ENCODE peak calls at places on chromosome 1, in eight cellular contexts. R, L, M, N, Q, U, W and C are unnamed samples.

GRCh38 chr1:11355594-11356467 is 82.8 kb downstream of the UBIAD1 start:
- DNase-seq in R (no peak), L (no peak), M (no peak), N (no peak), Q (no peak), U (no peak), W (no peak), C (no peak)

GRCh38 chr1:168180148-168180524 is 1.4 kb downstream of the TIPRL start:
- DNase-seq in R (no peak), L (no peak), M (no peak), N (no peak), Q (no peak), U (no peak), W (no peak), C (no peak)

GRCh38 chr1:14881775-14882672 is 271.5 kb upstream of the TMEM51 start:
- DNase-seq in R (peak; percentile 47), L (no peak), M (no peak), N (no peak), Q (no peak), U (no peak), W (no peak), C (no peak)

GRCh38 chr1:12344611-12345299 is 114.9 kb downstream of the VPS13D start:
- DNase-seq in R (no peak), L (no peak), M (no peak), N (no peak), Q (peak; percentile 60), U (peak; percentile 60), W (no peak), C (no peak)

GRCh38 chr1:31834501-31834900 is 18.7 kb upstream of the SPOCD1 start:
- DNase-seq in R (no peak), L (no peak), M (no peak), N (no peak), Q (no peak), U (no peak), W (no peak), C (no peak)

GRCh38 chr1:38131024-38131585 is 84.5 kb upstream of the POU3F1 start:
- DNase-seq in R (peak; percentile 50), L (no peak), M (no peak), N (peak; percentile 18), Q (no peak), U (no peak), W (no peak), C (no peak)

GRCh38 chr1:7705048-7705907 is 65.8 kb upstream of the VAMP3 start:
- DNase-seq in R (no peak), L (no peak), M (peak; percentile 30), N (no peak), Q (no peak), U (peak; percentile 59), W (no peak), C (no peak)

GRCh38 chr1:115314765-115315164 is 23.3 kb downstream of the NGF start:
- DNase-seq in R (peak; percentile 98), L (no peak), M (no peak), N (peak; percentile 68), Q (no peak), U (no peak), W (peak; percentile 61), C (no peak)

GRCh38 chr1:109267743-109268300 is 15.1 kb downstream of the PSRC1 start:
- DNase-seq in R (peak; percentile 73), L (no peak), M (no peak), N (no peak), Q (no peak), U (no peak), W (no peak), C (peak; percentile 70)

GRCh38 chr1:234613992-234614584 is 4.1 kb upstream of the IRF2BP2 start:
- DNase-seq in R (peak; percentile 62), L (no peak), M (no peak), N (peak; percentile 43), Q (no peak), U (no peak), W (no peak), C (no peak)

GRCh38 chr1:45669859-45670655 is 16.3 kb downstream of the GPBP1L1 start:
- DNase-seq in R (peak; percentile 28), L (no peak), M (no peak), N (peak; percentile 41), Q (no peak), U (no peak), W (no peak), C (no peak)

GRCh38 chr1:231844986-231845502 is 218.5 kb downstream of the DISC1 start:
- DNase-seq in R (peak; percentile 64), L (no peak), M (no peak), N (no peak), Q (no peak), U (peak; percentile 69), W (peak; percentile 44), C (no peak)

GRCh38 chr1:19926296-19927129 is 3.1 kb upstream of the PLA2G2E start:
- DNase-seq in R (peak; percentile 16), L (no peak), M (no peak), N (no peak), Q (no peak), U (no peak), W (no peak), C (no peak)

GRCh38 chr1:207791290-207791689 is 39.4 kb downstream of the CD46 start:
- DNase-seq in R (no peak), L (no peak), M (no peak), N (no peak), Q (no peak), U (no peak), W (no peak), C (no peak)

GRCh38 chr1:8342325-8342724 is 24.4 kb downstream of the SLC45A1 start:
- DNase-seq in R (peak; percentile 53), L (no peak), M (no peak), N (peak; percentile 16), Q (no peak), U (no peak), W (peak; percentile 18), C (no peak)

GRCh38 chr1:11887666-11888007 is 28.9 kb upstream of the NPPB start:
- DNase-seq in R (no peak), L (no peak), M (no peak), N (no peak), Q (no peak), U (no peak), W (no peak), C (no peak)

GRCh38 chr1:18907021-18907913 is 4.9 kb upstream of the ALDH4A1 start:
- DNase-seq in R (no peak), L (no peak), M (no peak), N (peak; percentile 87), Q (peak; percentile 77), U (peak; percentile 87), W (no peak), C (no peak)

GRCh38 chr1:59057211-59057694 is 239.6 kb upstream of the FGGY start:
- DNase-seq in R (peak; percentile 50), L (no peak), M (peak; percentile 55), N (peak; percentile 99), Q (peak; percentile 88), U (peak; percentile 75), W (peak; percentile 88), C (no peak)

GRCh38 chr1:226006686-226007085 is 7.5 kb upstream of the SDE2 start:
- DNase-seq in R (no peak), L (no peak), M (no peak), N (no peak), Q (no peak), U (no peak), W (no peak), C (no peak)

GRCh38 chr1:156505679-156506298 is 5.2 kb upstream of the MEF2D start:
- DNase-seq in R (no peak), L (no peak), M (no peak), N (no peak), Q (no peak), U (no peak), W (no peak), C (no peak)

GRCh38 chr1:68600049-68600661 is 103.3 kb upstream of the DEPDC1 start:
- DNase-seq in R (peak; percentile 1), L (no peak), M (no peak), N (peak; percentile 4), Q (no peak), U (no peak), W (no peak), C (no peak)

GRCh38 chr1:239044829-239045228 is 341.5 kb upstream of the CHRM3 start:
- DNase-seq in R (no peak), L (no peak), M (no peak), N (no peak), Q (no peak), U (no peak), W (no peak), C (no peak)

GRCh38 chr1:70863256-70863655 is 184.4 kb downstream of the PTGER3 start:
- DNase-seq in R (no peak), L (no peak), M (no peak), N (peak; percentile 45), Q (no peak), U (no peak), W (no peak), C (no peak)

GRCh38 chr1:169368406-169368769 is 393 bp downstream of the BLZF1 start:
- DNase-seq in R (peak; percentile 23), L (no peak), M (no peak), N (peak; percentile 57), Q (no peak), U (no peak), W (no peak), C (no peak)

GRCh38 chr1:33146038-33146437 is 35.8 kb downstream of the TRIM62 start:
- DNase-seq in R (no peak), L (no peak), M (no peak), N (no peak), Q (no peak), U (no peak), W (no peak), C (peak; percentile 11)

GRCh38 chr1:198929111-198929604 is 290.3 kb downstream of the PTPRC start:
- DNase-seq in R (no peak), L (no peak), M (no peak), N (no peak), Q (no peak), U (no peak), W (no peak), C (no peak)

GRCh38 chr1:35605882-35606182 is 32.7 kb downstream of the TFAP2E start:
- DNase-seq in R (peak; percentile 76), L (no peak), M (no peak), N (peak; percentile 70), Q (no peak), U (no peak), W (no peak), C (no peak)

GRCh38 chr1:232586679-232587078 is 43.3 kb downstream of the SIPA1L2 start:
- DNase-seq in R (no peak), L (no peak), M (no peak), N (no peak), Q (no peak), U (no peak), W (no peak), C (no peak)

GRCh38 chr1:8073116-8073855 is 47.2 kb upstream of the ERRFI1 start:
- DNase-seq in R (no peak), L (no peak), M (peak; percentile 50), N (no peak), Q (peak; percentile 66), U (no peak), W (no peak), C (no peak)

GRCh38 chr1:43908226-43908625 is 25.4 kb upstream of the ARTN start:
- DNase-seq in R (no peak), L (no peak), M (no peak), N (no peak), Q (no peak), U (no peak), W (no peak), C (no peak)

GRCh38 chr1:212777166-212777565 is 14.4 kb downstream of the NSL1 start:
- DNase-seq in R (no peak), L (no peak), M (no peak), N (no peak), Q (no peak), U (no peak), W (no peak), C (no peak)

GRCh38 chr1:32933742-32934322 is 30.8 kb downstream of the RNF19B start:
- DNase-seq in R (peak; percentile 59), L (no peak), M (no peak), N (peak; percentile 25), Q (no peak), U (no peak), W (no peak), C (no peak)